ENCODE peak calls at places on chromosomes 13 and 19, in nine cellular contexts. Q is COR-L47, R is AG20443, U is skeletal muscle cell, S is T-helper 2 cell, I is NCI-H460, N is hypothalamus, O is ascending aorta, T is amygdala. C is an unnamed sample.

GRCh38 chr13:38686635-38687245 is at the start of gene FREM2:
- DNase-seq in O (no peak), T (peak; percentile 22), Q (peak; percentile 86), U (no peak), R (peak; percentile 21), S (no peak), I (peak; percentile 19), N (no peak), C (peak; percentile 25)

GRCh38 chr19:40716031-40716654 is 543 bp downstream of the COQ8B start:
- DNase-seq in O (no peak), Q (no peak), T (no peak), R (no peak), I (no peak), U (no peak), N (no peak), S (peak; percentile 57), C (no peak)

GRCh38 chr19:39430675-39431593 is 4.8 kb downstream of the RPS16 start:
- DNase-seq in Q (no peak), S (peak; percentile 93), R (no peak), T (no peak), N (no peak), O (peak; percentile 82), U (peak; percentile 96), I (peak; percentile 96), C (peak; percentile 68)

GRCh38 chr13:20136781-20137703 is 23.8 kb downstream of the GJA3 start:
- DNase-seq in S (peak; percentile 67), R (peak; percentile 50), Q (no peak), N (no peak), U (no peak), I (no peak), O (no peak), T (no peak), C (peak; percentile 73)

GRCh38 chr19:5339950-5340636 is 519 bp downstream of the PTPRS start:
- DNase-seq in S (no peak), T (peak; percentile 38), O (no peak), I (no peak), U (no peak), R (peak; percentile 71), Q (peak; percentile 55), N (no peak), C (peak; percentile 68)

GRCh38 chr13:101258071-101258470 is 158.2 kb downstream of the NALCN start:
- DNase-seq in N (no peak), T (no peak), U (peak; percentile 84), I (peak; percentile 90), O (no peak), R (peak; percentile 85), S (peak; percentile 69), Q (peak; percentile 78), C (peak; percentile 42)

GRCh38 chr13:109130093-109130835 is 500.9 kb downstream of the MYO16 start:
- DNase-seq in O (no peak), Q (no peak), I (no peak), N (no peak), U (no peak), T (no peak), S (no peak), R (no peak), C (no peak)

GRCh38 chr19:6685962-6686627 is 16.1 kb upstream of the TNFSF14 start:
- DNase-seq in Q (no peak), T (no peak), N (no peak), R (no peak), S (no peak), I (no peak), U (no peak), O (no peak), C (no peak)

GRCh38 chr19:39867133-39867532 is 21.0 kb upstream of the FBL start:
- DNase-seq in N (no peak), R (no peak), S (no peak), O (no peak), U (no peak), I (no peak), T (no peak), Q (no peak), C (no peak)

GRCh38 chr19:49749055-49749716 is 13.9 kb downstream of the TSKS start:
- DNase-seq in R (peak; percentile 37), Q (no peak), O (no peak), I (no peak), U (no peak), T (no peak), N (no peak), S (no peak), C (no peak)

GRCh38 chr13:49265822-49266221 is 18.1 kb downstream of the CDADC1 start:
- DNase-seq in T (no peak), N (no peak), O (no peak), U (peak; percentile 28), Q (no peak), S (no peak), I (no peak), R (peak; percentile 13), C (no peak)

GRCh38 chr19:58097783-58098681 is at the start of gene ZSCAN18:
- DNase-seq in N (peak; percentile 94), R (peak; percentile 99), T (peak; percentile 94), U (peak; percentile 86), I (peak; percentile 85), S (peak; percentile 88), O (peak; percentile 99), Q (peak; percentile 96), C (peak; percentile 98)

GRCh38 chr13:51832471-51833152 is 12.4 kb downstream of the TMEM272 start:
- DNase-seq in T (no peak), S (peak; percentile 54), U (no peak), N (no peak), Q (no peak), O (no peak), R (peak; percentile 68), I (no peak), C (peak; percentile 62)

GRCh38 chr13:67228909-67229308 is 1.2 kb downstream of the PCDH9 start:
- DNase-seq in I (no peak), Q (no peak), R (no peak), N (no peak), U (no peak), O (no peak), S (no peak), T (no peak), C (no peak)

GRCh38 chr13:114110091-114110829 is 22.2 kb downstream of the RASA3 start:
- DNase-seq in N (no peak), R (no peak), O (peak; percentile 69), U (no peak), S (peak; percentile 92), Q (no peak), T (peak; percentile 20), I (no peak), C (peak; percentile 67)

GRCh38 chr13:34039678-34040077 is 221.7 kb downstream of the RFC3 start:
- DNase-seq in O (no peak), T (no peak), S (no peak), U (no peak), R (no peak), N (no peak), I (no peak), Q (no peak), C (no peak)

GRCh38 chr19:15466851-15467733 is 2.7 kb upstream of the RASAL3 start:
- DNase-seq in I (no peak), N (no peak), U (no peak), R (no peak), O (no peak), Q (no peak), S (peak; percentile 99), T (no peak), C (peak; percentile 59)

GRCh38 chr13:62747629-62748028 is 1332.0 kb upstream of the PCDH20 start:
- DNase-seq in S (no peak), Q (no peak), I (no peak), N (no peak), U (no peak), T (no peak), O (no peak), R (no peak), C (no peak)